ENCODE peak calls at places on chromosomes 12 and 14, in four cellular contexts. Z is NCI-H69, U is RWPE1, T is GM10248. V is an unnamed sample.

GRCh38 chr14:92867246-92867925 is 55.6 kb upstream of the CHGA start:
- DNase-seq in Z (peak), U (no peak), T (no peak), V (peak)

GRCh38 chr14:92252291-92252690 is 70.7 kb upstream of the SLC24A4 start:
- DNase-seq in Z (peak), U (no peak), T (no peak), V (no peak)

GRCh38 chr12:21819236-21819635 is 44.7 kb upstream of the KCNJ8 start:
- DNase-seq in Z (no peak), U (no peak), T (no peak), V (no peak)

GRCh38 chr12:65778268-65779090 is 45.8 kb upstream of the HMGA2 start:
- DNase-seq in Z (no peak), U (peak), T (no peak), V (no peak)

GRCh38 chr12:117441751-117442150 is 80.3 kb upstream of the NOS1 start:
- DNase-seq in Z (peak), U (no peak), T (no peak), V (peak)

GRCh38 chr12:100265732-100266131 is 1.1 kb downstream of the DEPDC4 start:
- DNase-seq in Z (peak), U (no peak), T (no peak), V (no peak)

GRCh38 chr14:101823511-101824120 is 62.1 kb downstream of the PPP2R5C start:
- DNase-seq in Z (no peak), U (no peak), T (peak), V (no peak)

GRCh38 chr12:118052324-118053070 is 8.5 kb downstream of the WSB2 start:
- DNase-seq in Z (no peak), U (peak), T (no peak), V (no peak)

GRCh38 chr12:55700255-55701018 is 7.3 kb downstream of the ITGA7 start:
- DNase-seq in Z (peak), U (peak), T (no peak), V (no peak)

GRCh38 chr12:12474931-12475485 is 87.7 kb downstream of the DUSP16 start:
- DNase-seq in Z (no peak), U (no peak), T (peak), V (no peak)

GRCh38 chr14:104373055-104373854 is 206.3 kb upstream of the C14orf180 start:
- DNase-seq in Z (peak), U (no peak), T (no peak), V (peak)

GRCh38 chr12:128940974-128941373 is 87.7 kb downstream of the GLT1D1 start:
- DNase-seq in Z (no peak), U (no peak), T (no peak), V (no peak)